ENCODE peak calls at places on chromosomes 5 and 9, in nine cellular contexts. P is fibroblast of lung, V is lung, Z is AG04450, B is MM.1S, L is neuronal stem cell, D is colonic mucosa, E is T-helper 17 cell, F is pancreas. N is an unnamed sample. For H3K9me3, the result is how much of the 10 kb centered on the place peaks cover.

GRCh38 chr9:127723013-127723412 is 7.1 kb downstream of the TTC16 start:
- DNase-seq in E (no peak), L (no peak), V (no peak), B (no peak), F (no peak), D (no peak), Z (no peak), P (no peak), N (no peak)

GRCh38 chr5:150023136-150023535 is 22.6 kb downstream of the HMGXB3 start:
- DNase-seq in E (no peak), P (no peak), L (no peak), B (no peak), D (no peak), F (no peak), V (no peak), Z (no peak), N (no peak)

GRCh38 chr9:974064-974992 is 2.1 kb upstream of the DMRT3 start:
- DNase-seq in V (no peak), F (no peak), P (no peak), E (no peak), D (no peak), L (peak), B (no peak), Z (no peak), N (no peak)

GRCh38 chr5:71658916-71659661 is 60.0 kb upstream of the CARTPT start:
- DNase-seq in E (no peak), L (no peak), P (no peak), V (no peak), D (no peak), Z (no peak), B (no peak), F (no peak), N (no peak)

GRCh38 chr9:99906403-99907207 is at the start of gene STX17:
- DNase-seq in B (peak), Z (peak), V (peak), F (peak), E (peak), L (peak), D (peak), P (peak), N (peak)

GRCh38 chr5:170297589-170298462 is at the start of gene LCP2:
- DNase-seq in B (peak), L (no peak), V (no peak), F (no peak), E (no peak), D (no peak), P (no peak), Z (no peak), N (no peak)

GRCh38 chr9:89978185-89978584 is 373.4 kb downstream of the GADD45G start:
- DNase-seq in V (no peak), P (peak), E (no peak), B (no peak), L (no peak), F (no peak), Z (no peak), D (no peak), N (peak)

GRCh38 chr9:138062196-138062595 is 184.6 kb downstream of the CACNA1B start:
- DNase-seq in D (no peak), B (no peak), V (no peak), F (no peak), L (no peak), E (no peak), P (no peak), Z (no peak), N (no peak)

GRCh38 chr5:150069619-150070276 is 16.6 kb downstream of the CSF1R start:
- DNase-seq in B (no peak), Z (no peak), P (no peak), L (no peak), E (no peak), D (no peak), V (no peak), F (no peak), N (no peak)

GRCh38 chr5:177553671-177554429 is 513 bp downstream of the FAM193B start:
- DNase-seq in Z (no peak), D (peak), P (no peak), L (no peak), B (peak), E (peak), V (peak), F (peak), N (peak)

GRCh38 chr9:28031521-28032177 is 458.4 kb upstream of the C9orf72 start:
- DNase-seq in P (no peak), E (no peak), D (no peak), B (no peak), L (peak), F (no peak), V (no peak), Z (no peak), N (no peak)

GRCh38 chr5:149990518-149991376 is 9.7 kb downstream of the TIGD6 start:
- DNase-seq in P (peak), L (peak), V (peak), B (peak), Z (peak), D (peak), E (peak), F (peak), N (peak)

GRCh38 chr5:109063223-109063622 is 315.5 kb downstream of the FER start:
- DNase-seq in Z (no peak), E (no peak), L (no peak), F (no peak), V (no peak), P (peak), D (no peak), B (peak), N (no peak)

GRCh38 chr5:76546497-76547102 is 76.6 kb downstream of the F2RL2 start:
- DNase-seq in E (no peak), V (no peak), L (no peak), Z (no peak), P (no peak), F (no peak), D (no peak), B (peak), N (no peak)

GRCh38 chr9:133661846-133662636 is 25.9 kb downstream of the DBH start:
- DNase-seq in Z (no peak), P (no peak), D (no peak), E (no peak), F (no peak), L (no peak), B (no peak), V (no peak), N (no peak)

GRCh38 chr5:40383719-40384651 is 295.7 kb upstream of the PTGER4 start:
- DNase-seq in D (no peak), P (peak), V (no peak), Z (peak), E (no peak), B (peak), F (no peak), L (no peak), N (no peak)

GRCh38 chr5:95440825-95441224 is 49.7 kb downstream of the FAM81B start:
- DNase-seq in B (no peak), Z (no peak), P (no peak), F (no peak), V (no peak), L (no peak), D (no peak), E (no peak), N (no peak)

GRCh38 chr5:77777281-77777892 is 1.2 kb upstream of the TBCA start:
- DNase-seq in P (no peak), D (no peak), V (no peak), Z (no peak), B (no peak), L (no peak), F (no peak), E (no peak), N (peak)

GRCh38 chr9:29514336-29514735 is 1941.1 kb upstream of the C9orf72 start:
- DNase-seq in D (no peak), B (no peak), Z (no peak), L (no peak), V (no peak), P (no peak), E (no peak), F (peak), N (peak)

DNA sequence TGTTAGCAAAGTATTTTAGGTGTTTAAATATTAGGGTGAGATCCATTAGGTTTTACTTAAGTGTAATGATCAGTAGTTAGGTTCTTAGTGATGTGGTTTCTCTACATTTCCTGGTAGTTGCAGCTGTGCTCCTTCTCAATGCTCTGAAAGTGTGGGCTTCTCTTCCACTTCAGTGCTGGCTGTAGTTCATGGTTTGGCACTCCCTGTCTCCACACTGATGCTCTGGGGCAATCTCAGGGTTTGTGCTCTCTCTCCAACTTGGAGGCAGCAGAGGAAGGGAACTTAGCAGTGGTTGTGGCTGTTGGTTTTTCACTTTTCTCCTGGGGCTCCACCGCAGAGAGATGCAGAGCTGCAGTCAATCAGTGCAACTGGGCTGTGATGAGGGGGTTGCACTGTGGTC is 507.5 kb downstream of the TMEM232 start:
- DNase-seq in P (no peak), B (peak), L (no peak), Z (no peak), F (no peak), D (no peak), V (no peak), E (no peak), N (no peak)
- H3K9me3 ChIP-seq in P (under half), B (under half), L (half or more), Z (under half), F (under half), D (under half), V (under half), E (under half), N (under half)

DNA sequence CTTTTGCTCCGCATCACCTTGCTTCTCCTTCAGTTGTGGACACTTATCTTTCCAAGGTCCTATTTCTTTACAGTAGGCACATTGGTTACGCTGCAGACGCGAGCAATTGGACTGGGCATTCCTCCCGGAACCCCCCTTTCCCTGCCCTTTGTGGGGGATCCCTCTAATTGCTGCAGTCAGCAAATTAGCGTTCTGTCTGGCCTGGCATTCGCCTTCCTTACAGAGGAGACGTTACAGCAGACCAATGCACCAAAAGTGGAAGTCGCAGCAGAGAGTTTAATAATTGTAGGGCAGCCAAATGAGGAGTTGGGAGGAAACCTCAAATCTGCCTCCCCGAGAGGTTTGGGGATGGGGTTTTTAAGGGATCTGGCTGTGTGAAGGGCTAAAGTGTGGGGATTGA is 5.3 kb upstream of the ZNF354C start:
- DNase-seq in B (no peak), L (no peak), E (no peak), F (no peak), Z (no peak), P (no peak), D (no peak), V (no peak), N (no peak)
- H3K9me3 ChIP-seq in B (under half), L (under half), E (under half), F (under half), Z (under half), P (under half), D (under half), V (under half), N (under half)

GRCh38 chr9:92982130-92982529 is 34.8 kb downstream of the FGD3 start:
- DNase-seq in L (no peak), V (no peak), Z (no peak), D (no peak), F (no peak), E (no peak), P (no peak), B (no peak), N (no peak)

GRCh38 chr9:92986175-92987110 is 39.1 kb downstream of the FGD3 start:
- DNase-seq in V (no peak), Z (no peak), L (no peak), E (no peak), D (no peak), P (peak), F (no peak), B (peak), N (no peak)

GRCh38 chr9:92984976-92985375 is 37.7 kb downstream of the FGD3 start:
- DNase-seq in L (no peak), V (no peak), B (no peak), D (no peak), P (no peak), E (no peak), F (no peak), Z (no peak), N (no peak)

GRCh38 chr9:92980085-92980745 is 32.9 kb downstream of the FGD3 start:
- DNase-seq in F (no peak), E (no peak), L (no peak), P (no peak), Z (no peak), V (no peak), B (peak), D (no peak), N (peak)

DNA sequence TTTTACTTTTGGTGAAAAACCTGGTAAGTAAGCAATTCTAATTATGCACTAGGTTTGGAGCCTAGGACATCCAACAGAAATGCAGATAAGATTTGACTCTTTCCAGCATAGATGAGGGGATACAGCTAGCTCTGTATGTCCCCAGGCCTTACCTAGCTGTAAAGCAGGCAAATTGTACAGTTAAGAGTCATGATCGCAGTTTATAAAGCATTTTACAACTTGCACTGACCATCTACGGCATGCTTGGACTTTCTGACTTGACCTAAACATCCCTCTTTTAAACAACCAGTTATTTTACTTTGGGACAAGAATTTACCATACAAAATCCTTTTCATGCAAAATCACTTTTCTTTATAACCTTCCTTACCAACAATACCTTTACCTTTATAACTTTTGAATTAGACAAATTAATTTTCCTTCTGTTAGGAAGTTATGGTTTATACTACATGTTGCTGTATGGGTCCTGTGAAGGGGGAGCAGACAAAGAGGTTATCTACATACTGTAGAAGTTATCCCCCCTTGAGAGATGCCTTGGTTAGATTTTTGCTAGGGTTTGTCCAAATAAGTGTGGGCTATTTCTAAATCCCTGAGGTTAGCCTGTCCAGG is 36.8 kb downstream of the FGD3 start:
- DNase-seq in L (peak), F (no peak), E (no peak), B (no peak), D (no peak), P (peak), Z (no peak), V (no peak), N (no peak)
- H3K9me3 ChIP-seq in L (under half), F (under half), E (under half), B (under half), D (under half), P (under half), Z (under half), V (under half), N (under half)

GRCh38 chr5:16018970-16019369 is 160.6 kb downstream of the MARCHF11 start:
- DNase-seq in F (no peak), L (no peak), V (no peak), P (no peak), B (no peak), D (no peak), Z (no peak), E (no peak), N (no peak)

GRCh38 chr5:16007750-16008415 is 171.7 kb downstream of the MARCHF11 start:
- DNase-seq in D (no peak), Z (no peak), F (no peak), B (no peak), P (no peak), E (no peak), L (no peak), V (no peak), N (no peak)

GRCh38 chr5:16017720-16018119 is 161.9 kb downstream of the MARCHF11 start:
- DNase-seq in D (no peak), Z (no peak), V (no peak), L (no peak), B (no peak), F (no peak), P (no peak), E (no peak), N (no peak)

DNA sequence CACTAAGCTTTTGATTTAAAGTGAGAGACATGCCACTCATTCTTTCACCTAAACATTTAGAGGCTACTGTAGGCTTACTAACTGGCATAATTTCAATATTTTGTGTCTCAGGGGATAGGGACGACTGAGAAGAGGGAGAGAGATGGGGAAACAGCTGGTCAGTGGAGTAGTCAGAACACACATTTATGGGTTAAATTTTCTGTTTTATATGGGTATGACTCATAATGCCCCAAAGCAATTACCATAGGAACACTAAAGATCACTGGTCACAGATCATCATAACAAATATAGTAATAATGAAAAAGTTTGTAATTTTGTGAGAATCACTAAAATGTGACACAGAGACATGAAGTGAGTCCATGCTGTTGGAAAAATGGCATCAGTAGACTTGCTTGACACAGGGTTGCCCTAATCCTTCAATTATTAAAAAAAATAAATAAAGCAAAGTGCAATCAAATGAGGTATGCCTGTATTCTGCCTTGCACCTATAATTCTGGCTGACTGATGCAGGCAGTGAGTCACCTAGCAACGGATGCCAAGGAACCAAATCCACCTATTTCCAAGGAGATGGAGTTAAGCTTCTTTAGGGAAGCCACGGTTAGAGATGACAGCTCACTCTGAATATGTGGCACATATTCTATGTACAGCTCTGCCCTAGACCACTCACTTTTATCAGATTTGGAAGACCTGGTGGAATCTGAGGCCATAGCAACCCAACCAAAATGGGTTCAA is 166.1 kb downstream of the MARCHF11 start:
- DNase-seq in F (no peak), P (no peak), Z (no peak), L (no peak), B (no peak), D (no peak), V (no peak), E (no peak), N (peak)
- H3K9me3 ChIP-seq in F (under half), P (under half), Z (under half), L (under half), B (under half), D (under half), V (under half), E (under half), N (under half)

DNA sequence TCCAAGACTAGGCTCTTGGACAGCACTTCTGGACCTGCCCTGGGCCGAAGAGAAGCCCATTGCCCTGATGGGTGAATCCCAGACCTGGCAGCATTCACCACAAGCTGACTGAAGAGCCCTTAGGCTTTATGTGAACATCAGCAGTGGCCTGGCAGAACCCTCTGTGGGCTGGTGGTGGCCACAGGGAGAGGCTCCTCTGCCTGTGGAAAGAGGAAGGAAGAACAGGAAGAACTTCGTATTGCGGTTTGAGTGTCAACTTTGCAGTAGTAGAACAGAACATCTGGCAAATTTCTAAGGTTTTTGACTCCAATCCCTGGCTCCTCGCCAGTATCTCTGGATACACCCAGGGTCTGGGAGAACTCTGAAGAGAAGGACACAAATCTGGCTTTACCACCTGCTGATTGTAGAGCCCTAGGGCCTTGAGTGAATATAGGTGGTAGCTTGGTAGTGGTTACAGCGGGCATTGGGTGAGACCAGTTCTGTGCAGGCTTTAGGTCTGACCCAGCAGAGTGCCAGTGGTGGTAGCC is 356.4 kb upstream of the GRAMD2B start:
- DNase-seq in P (no peak), Z (no peak), D (no peak), F (no peak), E (no peak), L (no peak), B (no peak), V (no peak), N (no peak)
- H3K9me3 ChIP-seq in P (under half), Z (under half), D (under half), F (under half), E (under half), L (under half), B (under half), V (under half), N (under half)

DNA sequence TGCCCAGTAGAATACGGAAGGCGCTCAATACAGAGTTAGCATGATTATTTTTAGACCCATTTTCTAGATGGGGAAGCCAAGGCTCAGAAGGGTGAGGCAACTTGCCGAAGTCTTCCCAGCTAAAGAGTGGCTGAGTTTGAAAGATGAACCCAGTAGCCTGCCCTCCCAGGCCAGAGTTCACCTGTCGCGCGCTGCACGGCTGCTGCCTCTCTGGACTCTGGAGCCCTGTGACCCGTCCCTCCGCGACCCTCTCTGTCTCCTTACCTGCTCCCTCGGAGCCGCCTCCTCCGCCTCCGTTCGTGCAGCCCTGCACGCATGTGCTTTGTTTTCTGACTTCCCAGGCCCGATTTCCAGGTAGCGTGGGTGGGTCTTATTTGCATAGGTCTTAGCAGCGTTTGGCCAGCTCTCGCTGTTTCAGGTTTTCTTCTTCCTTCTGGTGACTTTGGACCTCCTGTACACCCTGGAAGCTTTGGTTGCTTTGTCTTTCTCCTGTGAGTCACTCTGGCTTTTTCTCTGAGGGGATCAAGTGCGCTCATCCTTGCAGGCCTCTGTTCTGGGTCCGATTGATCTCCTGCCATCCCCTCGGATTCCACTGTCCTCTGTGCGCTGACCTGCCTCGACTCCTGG is at the start of gene RNF183:
- DNase-seq in B (no peak), L (no peak), D (peak), F (no peak), V (no peak), E (no peak), P (no peak), Z (no peak), N (no peak)
- H3K9me3 ChIP-seq in B (under half), L (under half), D (under half), F (under half), V (under half), E (under half), P (under half), Z (under half), N (under half)

N was measured in MG63.